ENCODE peak calls at places on chromosomes 2 and 18, in ten cellular contexts. T, V, D, P, E, U, H, M, J and C are unnamed samples.

GRCh38 chr2:43184339-43184895 is 42.0 kb downstream of the ZFP36L2 start:
- DNase-seq in P (no peak), T (peak; percentile 38), J (no peak), H (peak; percentile 43), U (no peak), M (no peak), E (no peak), D (peak; percentile 10), V (peak; percentile 89), C (no peak)

GRCh38 chr2:216765810-216766259 is 70.5 kb upstream of the IGFBP5 start:
- DNase-seq in U (peak; percentile 77), J (peak; percentile 75), E (no peak), M (no peak), P (no peak), D (no peak), V (no peak), H (no peak), T (no peak), C (no peak)

GRCh38 chr2:148552675-148553331 is 91.7 kb upstream of the EPC2 start:
- DNase-seq in U (no peak), T (peak; percentile 9), M (peak; percentile 17), J (no peak), E (peak; percentile 73), H (peak; percentile 14), P (peak; percentile 31), D (no peak), V (peak; percentile 78), C (no peak)

GRCh38 chr18:72692086-72692485 is 147.9 kb upstream of the CBLN2 start:
- DNase-seq in J (peak; percentile 39), P (no peak), M (no peak), E (peak; percentile 19), U (no peak), H (no peak), D (no peak), T (no peak), V (no peak), C (no peak)

GRCh38 chr2:67268806-67269205 is 128.3 kb upstream of the ETAA1 start:
- DNase-seq in P (no peak), V (no peak), M (no peak), U (no peak), H (peak; percentile 74), E (no peak), T (no peak), D (no peak), J (no peak), C (no peak)

GRCh38 chr18:74715865-74716712 is 118.4 kb downstream of the ZNF407 start:
- DNase-seq in D (no peak), P (no peak), H (no peak), V (no peak), J (no peak), M (no peak), E (no peak), U (no peak), T (no peak), C (no peak)

GRCh38 chr2:124810132-124810531 is 785.0 kb downstream of the CNTNAP5 start:
- DNase-seq in M (peak; percentile 9), D (no peak), H (no peak), P (no peak), E (peak; percentile 10), T (no peak), V (no peak), J (peak; percentile 27), U (no peak), C (no peak)

GRCh38 chr2:156517419-156517818 is 81.2 kb downstream of the GPD2 start:
- DNase-seq in H (no peak), E (no peak), P (no peak), M (no peak), V (no peak), J (no peak), T (no peak), U (no peak), D (no peak), C (no peak)

GRCh38 chr2:95072424-95072823 is 46.9 kb downstream of the MAL start:
- DNase-seq in H (no peak), U (peak; percentile 35), M (no peak), P (no peak), D (no peak), E (no peak), J (no peak), V (no peak), T (no peak), C (no peak)

GRCh38 chr2:25174192-25174861 is 5.9 kb upstream of the POMC start:
- DNase-seq in M (no peak), H (no peak), D (no peak), P (no peak), J (no peak), V (peak; percentile 29), U (no peak), E (no peak), T (no peak), C (no peak)

GRCh38 chr2:105411720-105412407 is 13.0 kb upstream of the FHL2 start:
- DNase-seq in H (no peak), U (no peak), D (no peak), J (no peak), M (no peak), E (no peak), T (no peak), P (no peak), V (no peak), C (no peak)